ENCODE peak calls at places on chromosomes 2 and 18, in five cellular contexts. R, E, Q, J and A are unnamed samples.

GRCh38 chr2:46252891-46253659 is 44.1 kb upstream of the EPAS1 start:
- DNase-seq in R (no peak), E (no peak), Q (no peak), J (peak; percentile 58), A (no peak)

GRCh38 chr2:64941751-64942150 is 47.4 kb upstream of the SLC1A4 start:
- DNase-seq in E (no peak), R (no peak), Q (no peak), J (no peak), A (no peak)

GRCh38 chr2:119764832-119765231 is 5.1 kb downstream of the PTPN4 start:
- DNase-seq in Q (no peak), R (no peak), E (no peak), J (no peak), A (no peak)

GRCh38 chr2:232085179-232085578 is 123.7 kb downstream of the DIS3L2 start:
- DNase-seq in Q (no peak), J (no peak), R (no peak), E (no peak), A (no peak)

GRCh38 chr18:3513481-3513880 is 63.5 kb downstream of the TGIF1 start:
- DNase-seq in J (no peak), Q (no peak), E (no peak), R (no peak), A (no peak)

GRCh38 chr2:71950256-71951066 is 197.2 kb downstream of the CYP26B1 start:
- DNase-seq in Q (no peak), J (no peak), E (no peak), R (no peak), A (no peak)

GRCh38 chr18:79522451-79523220 is 126.9 kb downstream of the NFATC1 start:
- DNase-seq in Q (peak; percentile 79), R (no peak), J (no peak), E (peak; percentile 24), A (no peak)

GRCh38 chr18:50706199-50706598 is 113.6 kb downstream of the MRO start:
- DNase-seq in R (no peak), J (no peak), Q (no peak), E (no peak), A (no peak)

GRCh38 chr2:27509326-27509725 is 12.7 kb downstream of the GCKR start:
- DNase-seq in E (no peak), Q (no peak), J (peak; percentile 66), R (no peak), A (no peak)

GRCh38 chr2:111117666-111118454 is 2.9 kb upstream of the BCL2L11 start:
- DNase-seq in E (no peak), J (peak; percentile 75), R (peak; percentile 37), Q (peak; percentile 73), A (no peak)

GRCh38 chr2:39631715-39632114 is 34.0 kb upstream of the TMEM178A start:
- DNase-seq in E (no peak), Q (no peak), J (peak; percentile 98), R (no peak), A (no peak)

GRCh38 chr2:101432411-101433181 is 42.3 kb downstream of the RFX8 start:
- DNase-seq in R (no peak), E (no peak), Q (no peak), J (no peak), A (no peak)

GRCh38 chr18:45562567-45563479 is 52.5 kb upstream of the SLC14A2 start:
- DNase-seq in Q (no peak), R (no peak), J (peak; percentile 3), E (no peak), A (no peak)

GRCh38 chr18:9734189-9734588 is 26.1 kb downstream of the RAB31 start:
- DNase-seq in E (no peak), J (no peak), Q (peak; percentile 52), R (no peak), A (no peak)

GRCh38 chr2:33412920-33413319 is 63.5 kb upstream of the RASGRP3 start:
- DNase-seq in Q (no peak), R (no peak), J (peak; percentile 77), E (no peak), A (no peak)

GRCh38 chr18:3836483-3836882 is 386.5 kb downstream of the TGIF1 start:
- DNase-seq in Q (no peak), R (no peak), J (no peak), E (no peak), A (no peak)

GRCh38 chr18:22324191-22325131 is 93.3 kb downstream of the CTAGE1 start:
- DNase-seq in E (no peak), Q (no peak), R (peak; percentile 72), J (peak; percentile 48), A (no peak)

GRCh38 chr2:2707111-2708035 is 376.3 kb upstream of the MYT1L start:
- DNase-seq in Q (no peak), E (no peak), J (no peak), R (no peak), A (no peak)

GRCh38 chr2:45302011-45302325 is 292.7 kb upstream of the SIX2 start:
- DNase-seq in E (no peak), Q (no peak), J (no peak), R (no peak), A (no peak)

GRCh38 chr18:77059294-77059916 is 73.2 kb downstream of the MBP start:
- DNase-seq in E (no peak), J (peak; percentile 85), R (peak; percentile 34), Q (no peak), A (no peak)

GRCh38 chr18:21315741-21316187 is 73.7 kb downstream of the GREB1L start:
- DNase-seq in R (peak; percentile 51), Q (no peak), E (no peak), J (no peak), A (no peak)

GRCh38 chr2:234823877-234824376 is 127.9 kb upstream of the SH3BP4 start:
- DNase-seq in Q (no peak), J (peak; percentile 90), E (no peak), R (no peak), A (no peak)

GRCh38 chr2:10124538-10125045 is 2.1 kb downstream of the RRM2 start:
- DNase-seq in R (peak; percentile 37), J (peak; percentile 80), Q (no peak), E (no peak), A (peak; percentile 46)

GRCh38 chr18:7735606-7736175 is 168.6 kb downstream of the PTPRM start:
- DNase-seq in E (no peak), Q (no peak), J (no peak), R (no peak), A (no peak)

GRCh38 chr2:12493031-12493513 is 223.7 kb upstream of the TRIB2 start:
- DNase-seq in E (no peak), R (no peak), Q (no peak), J (peak; percentile 94), A (no peak)

GRCh38 chr2:53021285-53021684 is 746.3 kb upstream of the CHAC2 start:
- DNase-seq in E (no peak), Q (no peak), R (no peak), J (peak; percentile 24), A (no peak)

GRCh38 chr18:27778441-27778840 is 398.5 kb downstream of the CDH2 start:
- DNase-seq in J (peak; percentile 46), E (no peak), R (no peak), Q (no peak), A (no peak)

GRCh38 chr2:69538872-69539548 is 101.8 kb upstream of the NFU1 start:
- DNase-seq in J (peak; percentile 49), R (no peak), Q (no peak), E (no peak), A (no peak)

GRCh38 chr2:75162897-75163296 is 36.4 kb downstream of the TACR1 start:
- DNase-seq in E (no peak), Q (no peak), J (no peak), R (no peak), A (no peak)

GRCh38 chr18:74050807-74051206 is 96.8 kb downstream of the FBXO15 start:
- DNase-seq in J (no peak), R (no peak), E (no peak), Q (no peak), A (no peak)

GRCh38 chr2:64408031-64408430 is 45.9 kb upstream of the LGALSL start:
- DNase-seq in R (no peak), E (no peak), J (no peak), Q (no peak), A (no peak)

GRCh38 chr2:112712465-112712864 is 8.4 kb upstream of the NT5DC4 start:
- DNase-seq in Q (peak; percentile 50), E (no peak), J (no peak), R (no peak), A (no peak)

GRCh38 chr2:101340141-101340541 is 31.6 kb upstream of the RNF149 start:
- DNase-seq in Q (no peak), E (no peak), J (peak; percentile 18), R (no peak), A (peak; percentile 40)

GRCh38 chr2:127188797-127189196 is 31.3 kb downstream of the CYP27C1 start:
- DNase-seq in Q (peak; percentile 9), J (no peak), E (no peak), R (no peak), A (no peak)

GRCh38 chr2:47310801-47311560 is 92.0 kb upstream of the MSH2 start:
- DNase-seq in J (no peak), R (no peak), E (no peak), Q (no peak), A (no peak)